ENCODE peak calls at places on chromosomes 5 and 9, in four cellular contexts. J is HepG2, N is SK-N-SH, X is GM12878. C is an unnamed sample.
A peak's percentile ranks its signal among the peaks of the same experiment; 100 is the strongest.

GRCh38 chr9:16598316-16598715 is 272.2 kb downstream of the BNC2 start:
- DNase-seq in J (no peak), N (no peak), X (no peak), C (no peak)

GRCh38 chr5:132260714-132261615 is 3.5 kb downstream of the PDLIM4 start:
- DNase-seq in J (no peak), N (no peak), X (peak; percentile 61), C (no peak)

GRCh38 chr9:5122116-5122515 is 63.3 kb downstream of the INSL6 start:
- DNase-seq in J (no peak), N (no peak), X (no peak), C (no peak)

GRCh38 chr9:69136781-69137180 is 37.3 kb upstream of the TJP2 start:
- DNase-seq in J (no peak), N (no peak), X (no peak), C (no peak)

GRCh38 chr9:84254972-84255371 is 85.6 kb downstream of the SLC28A3 start:
- DNase-seq in J (no peak), N (no peak), X (no peak), C (no peak)

GRCh38 chr9:135284386-135285134 is 195.0 kb upstream of the PPP1R26 start:
- DNase-seq in J (no peak), N (no peak), X (no peak), C (no peak)

GRCh38 chr9:93235278-93235960 is 51.5 kb downstream of the WNK2 start:
- DNase-seq in J (no peak), N (peak; percentile 80), X (no peak), C (no peak)

GRCh38 chr5:75601996-75602395 is 9.3 kb upstream of the ANKDD1B start:
- DNase-seq in J (no peak), N (no peak), X (no peak), C (peak; percentile 38)

GRCh38 chr5:123089971-123090640 is 1.1 kb downstream of the PRDM6 start:
- DNase-seq in J (no peak), N (peak; percentile 69), X (no peak), C (no peak)

GRCh38 chr5:115241881-115242642 is 20.6 kb downstream of the PGGT1B start:
- DNase-seq in J (peak; percentile 79), N (no peak), X (no peak), C (no peak)

GRCh38 chr5:74934949-74935751 is 69.0 kb upstream of the FAM169A start:
- DNase-seq in J (peak; percentile 46), N (no peak), X (no peak), C (no peak)

GRCh38 chr9:37454238-37454637 is 11.0 kb downstream of the ZBTB5 start:
- DNase-seq in J (peak; percentile 58), N (no peak), X (no peak), C (no peak)

GRCh38 chr9:15735083-15735974 is 182.5 kb downstream of the CCDC171 start:
- DNase-seq in J (no peak), N (no peak), X (no peak), C (peak; percentile 16)

GRCh38 chr9:114314881-114315722 is 7.8 kb upstream of the ORM1 start:
- DNase-seq in J (no peak), N (no peak), X (no peak), C (no peak)

GRCh38 chr5:131466171-131466766 is 168.8 kb downstream of the RAPGEF6 start:
- DNase-seq in J (no peak), N (no peak), X (no peak), C (no peak)

GRCh38 chr5:154972476-154973080 is 31.7 kb downstream of the MRPL22 start:
- DNase-seq in J (peak; percentile 35), N (peak; percentile 49), X (no peak), C (peak; percentile 44)

GRCh38 chr5:93294996-93295395 is 286.0 kb downstream of the NR2F1-AS1 start:
- DNase-seq in J (no peak), N (no peak), X (no peak), C (no peak)

GRCh38 chr9:22683393-22684075 is 236.9 kb downstream of the DMRTA1 start:
- DNase-seq in J (no peak), N (no peak), X (no peak), C (no peak)
- TF ChIP-seq PBX3 in J (no peak), N (peak; percentile 13), X (no peak), C (no peak)

GRCh38 chr5:41788800-41789395 is 81.3 kb downstream of the OXCT1 start:
- DNase-seq in J (no peak), N (no peak), X (no peak), C (no peak)
- TF ChIP-seq PBX3 in J (no peak), N (peak; percentile 37), X (no peak), C (no peak)

GRCh38 chr5:116696356-116696755 is 121.7 kb upstream of the SEMA6A start:
- DNase-seq in J (no peak), N (peak; percentile 27), X (no peak), C (no peak)
- TF ChIP-seq PBX3 in J (no peak), N (no peak), X (no peak), C (no peak)

GRCh38 chr5:38453506-38453905 is 102.9 kb downstream of the LIFR start:
- DNase-seq in J (no peak), N (no peak), X (peak; percentile 89), C (no peak)
- TF ChIP-seq PBX3 in J (no peak), N (no peak), X (no peak), C (no peak)

DNA sequence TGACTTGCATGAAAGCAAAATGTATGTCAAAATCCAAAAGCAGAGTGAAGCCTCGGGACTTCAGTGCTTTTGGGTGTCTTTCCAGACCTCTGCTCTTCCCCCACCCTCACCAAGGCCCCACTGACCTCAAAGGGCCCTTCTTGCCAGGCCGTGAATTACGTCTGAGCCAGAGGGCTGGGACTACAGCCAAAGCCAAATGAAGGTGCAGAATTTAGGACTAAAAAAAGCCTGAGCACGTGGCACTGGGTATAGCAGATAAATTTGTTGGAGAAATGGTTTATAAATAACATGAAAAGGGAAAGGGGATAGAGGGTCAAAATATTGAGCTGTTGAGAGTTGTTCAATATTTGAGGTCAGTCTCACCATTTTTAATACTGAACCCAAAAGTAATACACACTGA is 163.4 kb downstream of the GHR start:
- DNase-seq in J (no peak), N (no peak), X (no peak), C (no peak)
- TF ChIP-seq PBX3 in J (no peak), N (no peak), X (no peak), C (no peak)

DNA sequence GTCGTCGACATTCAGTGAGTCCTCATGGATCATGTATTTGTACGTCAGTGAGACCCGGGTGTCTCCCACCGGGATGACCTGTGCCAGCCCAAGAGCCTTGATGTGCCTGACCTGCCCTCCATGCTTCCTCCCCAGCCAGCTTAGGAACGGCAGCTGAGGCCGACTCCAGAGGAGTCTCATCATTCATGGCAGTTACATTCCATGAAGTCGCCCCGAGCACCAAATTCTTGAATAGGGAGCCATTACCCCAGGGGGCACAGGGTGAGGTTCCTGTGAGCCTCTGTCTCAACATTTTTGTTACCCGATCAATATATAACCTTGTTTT is 67.8 kb downstream of the ZNF354C start:
- DNase-seq in J (no peak), N (no peak), X (no peak), C (no peak)
- TF ChIP-seq PBX3 in J (no peak), N (no peak), X (no peak), C (no peak)

GRCh38 chr5:177355162-177355867 is 2.4 kb upstream of the RGS14 start:
- DNase-seq in J (no peak), N (no peak), X (no peak), C (no peak)

GRCh38 chr5:177354716-177355115 is 3.0 kb upstream of the RGS14 start:
- DNase-seq in J (no peak), N (no peak), X (no peak), C (no peak)

GRCh38 chr5:177353093-177353492 is 1.6 kb upstream of the LMAN2 start:
- DNase-seq in J (no peak), N (no peak), X (no peak), C (no peak)

GRCh38 chr5:177355868-177356168 is 1.9 kb upstream of the RGS14 start:
- DNase-seq in J (no peak), N (no peak), X (no peak), C (no peak)

DNA sequence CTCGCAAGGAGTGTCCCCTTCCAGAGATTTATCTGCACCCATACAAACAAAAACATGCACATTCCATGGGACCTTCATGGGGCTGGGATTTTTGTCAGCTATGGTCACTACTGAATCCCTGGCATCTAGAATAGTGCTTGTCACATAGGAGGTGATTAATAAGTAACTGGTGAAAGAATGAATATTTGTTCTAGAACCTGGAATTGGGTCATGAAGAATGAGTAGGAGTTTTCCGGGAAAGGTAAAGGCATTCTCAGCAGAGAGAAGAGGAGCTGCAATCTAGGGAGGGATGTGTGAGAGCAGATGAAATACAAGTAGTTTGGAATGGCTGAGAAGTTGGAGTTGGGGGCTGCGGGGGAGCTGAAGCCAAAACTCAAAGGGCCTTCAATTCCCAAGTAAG is 2.8 kb upstream of the LMAN2 start:
- DNase-seq in J (peak; percentile 83), N (no peak), X (no peak), C (no peak)
- TF ChIP-seq PBX3 in J (no peak), N (no peak), X (no peak), C (no peak)

GRCh38 chr5:42974546-42974945 is 65.6 kb downstream of the ANXA2R start:
- DNase-seq in J (no peak), N (no peak), X (no peak), C (no peak)

GRCh38 chr5:42965934-42966333 is 74.2 kb downstream of the ANXA2R start:
- DNase-seq in J (no peak), N (no peak), X (no peak), C (no peak)

DNA sequence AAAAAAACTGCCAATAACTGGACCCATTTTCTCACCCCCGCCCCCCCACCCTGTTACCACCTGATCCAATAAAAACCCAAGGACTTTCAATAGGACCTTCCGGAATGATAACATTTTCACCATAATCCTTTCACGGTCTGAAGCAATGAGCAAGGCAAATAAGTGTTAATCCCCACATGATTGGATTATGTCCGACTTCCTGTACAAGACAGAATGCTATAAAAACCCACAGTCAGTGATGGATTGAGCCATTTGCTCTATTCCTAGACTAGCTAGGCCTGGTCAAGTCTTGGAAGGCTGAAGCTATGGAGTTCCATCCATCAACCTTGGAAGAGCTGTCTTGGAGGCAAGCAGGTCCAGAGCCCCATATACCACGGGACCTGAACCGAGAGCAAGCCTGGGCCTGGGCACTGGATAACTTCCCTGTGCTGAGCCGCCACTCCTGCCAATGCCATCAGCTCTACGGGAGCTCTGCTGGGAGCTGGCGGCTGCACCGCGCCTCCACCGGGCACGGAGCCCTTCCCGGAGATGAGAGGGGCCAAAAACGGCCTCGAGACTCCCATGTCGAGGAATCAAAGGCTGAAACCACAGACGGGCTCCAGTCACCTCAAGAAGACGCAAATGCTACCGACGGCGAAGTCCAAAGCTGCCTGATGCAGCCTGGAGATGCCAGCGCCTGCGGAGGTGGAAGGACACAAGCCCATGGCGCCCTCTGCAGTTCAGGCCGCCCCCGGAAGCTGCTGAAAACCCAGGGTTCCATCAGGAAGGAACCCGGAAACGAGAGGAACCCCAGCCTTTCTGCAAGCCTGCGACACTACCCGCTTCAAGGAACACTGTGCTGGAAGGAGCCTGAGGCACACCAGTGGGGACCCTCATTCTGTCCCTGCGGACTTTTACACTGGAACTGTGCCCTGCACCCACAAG is 69.2 kb downstream of the ANXA2R start:
- DNase-seq in J (no peak), N (no peak), X (no peak), C (no peak)
- TF ChIP-seq PBX3 in J (no peak), N (no peak), X (no peak), C (no peak)

C was measured in A549.